ENCODE peak calls at places on chromosome 14, in six cellular contexts. One of them, this sample, is unnamed.

GRCh38 chr14:93061380-93062012 is 54.2 kb downstream of the ITPK1 start:
- DNase-seq in NCI-H2107: no peak
- DNase-seq in globus pallidus: no peak
- DNase-seq in EH: no peak
- DNase-seq in astrocyte of the hippocampus: no peak
- DNase-seq in T-helper 17 cell: no peak
- DNase-seq in this sample: no peak

GRCh38 chr14:49755378-49755777 is 12.6 kb upstream of the KLHDC2 start:
- DNase-seq in NCI-H2107: no peak
- DNase-seq in globus pallidus: no peak
- DNase-seq in EH: no peak
- DNase-seq in astrocyte of the hippocampus: no peak
- DNase-seq in T-helper 17 cell: no peak
- DNase-seq in this sample: no peak

GRCh38 chr14:58072288-58073071 is 79.5 kb downstream of the ARMH4 start:
- DNase-seq in NCI-H2107: peak
- DNase-seq in globus pallidus: peak
- DNase-seq in EH: peak
- DNase-seq in astrocyte of the hippocampus: peak
- DNase-seq in T-helper 17 cell: peak
- DNase-seq in this sample: peak

GRCh38 chr14:72169521-72169920 is 237.3 kb downstream of the RGS6 start:
- DNase-seq in NCI-H2107: no peak
- DNase-seq in globus pallidus: no peak
- DNase-seq in EH: peak
- DNase-seq in astrocyte of the hippocampus: no peak
- DNase-seq in T-helper 17 cell: no peak
- DNase-seq in this sample: no peak

GRCh38 chr14:95157987-95158712 is 821 bp upstream of the DICER1 start:
- DNase-seq in NCI-H2107: no peak
- DNase-seq in globus pallidus: no peak
- DNase-seq in EH: no peak
- DNase-seq in astrocyte of the hippocampus: no peak
- DNase-seq in T-helper 17 cell: no peak
- DNase-seq in this sample: peak

GRCh38 chr14:39038542-39038941 is 64.5 kb downstream of the SEC23A start:
- DNase-seq in NCI-H2107: no peak
- DNase-seq in globus pallidus: no peak
- DNase-seq in EH: no peak
- DNase-seq in astrocyte of the hippocampus: no peak
- DNase-seq in T-helper 17 cell: no peak
- DNase-seq in this sample: no peak

GRCh38 chr14:96349286-96350075 is 13.7 kb downstream of the ATG2B start:
- DNase-seq in NCI-H2107: no peak
- DNase-seq in globus pallidus: no peak
- DNase-seq in EH: peak
- DNase-seq in astrocyte of the hippocampus: no peak
- DNase-seq in T-helper 17 cell: no peak
- DNase-seq in this sample: no peak

GRCh38 chr14:90491221-90491867 is 94.5 kb downstream of the CALM1 start:
- DNase-seq in NCI-H2107: no peak
- DNase-seq in globus pallidus: peak
- DNase-seq in EH: peak
- DNase-seq in astrocyte of the hippocampus: peak
- DNase-seq in T-helper 17 cell: no peak
- DNase-seq in this sample: no peak

GRCh38 chr14:31024042-31024480 is 1.4 kb upstream of the AP4S1 start:
- DNase-seq in NCI-H2107: no peak
- DNase-seq in globus pallidus: no peak
- DNase-seq in EH: no peak
- DNase-seq in astrocyte of the hippocampus: no peak
- DNase-seq in T-helper 17 cell: no peak
- DNase-seq in this sample: no peak

GRCh38 chr14:60981626-60982455 is 796 bp downstream of the SLC38A6 start:
- DNase-seq in NCI-H2107: peak
- DNase-seq in globus pallidus: peak
- DNase-seq in EH: peak
- DNase-seq in astrocyte of the hippocampus: peak
- DNase-seq in T-helper 17 cell: no peak
- DNase-seq in this sample: peak

GRCh38 chr14:69105326-69105725 is 47.6 kb downstream of the DCAF5 start:
- DNase-seq in NCI-H2107: no peak
- DNase-seq in globus pallidus: no peak
- DNase-seq in EH: peak
- DNase-seq in astrocyte of the hippocampus: peak
- DNase-seq in T-helper 17 cell: no peak
- DNase-seq in this sample: peak

GRCh38 chr14:22390824-22391461 is 198.1 kb downstream of the DAD1 start:
- DNase-seq in NCI-H2107: no peak
- DNase-seq in globus pallidus: no peak
- DNase-seq in EH: no peak
- DNase-seq in astrocyte of the hippocampus: no peak
- DNase-seq in T-helper 17 cell: no peak
- DNase-seq in this sample: peak

GRCh38 chr14:101814869-101815268 is 53.4 kb downstream of the PPP2R5C start:
- DNase-seq in NCI-H2107: no peak
- DNase-seq in globus pallidus: no peak
- DNase-seq in EH: no peak
- DNase-seq in astrocyte of the hippocampus: no peak
- DNase-seq in T-helper 17 cell: no peak
- DNase-seq in this sample: no peak

GRCh38 chr14:103597623-103598372 is 31.2 kb upstream of the KLC1 start:
- DNase-seq in NCI-H2107: peak
- DNase-seq in globus pallidus: no peak
- DNase-seq in EH: peak
- DNase-seq in astrocyte of the hippocampus: peak
- DNase-seq in T-helper 17 cell: no peak
- DNase-seq in this sample: peak

GRCh38 chr14:104383931-104384775 is 195.4 kb upstream of the C14orf180 start:
- DNase-seq in NCI-H2107: no peak
- DNase-seq in globus pallidus: no peak
- DNase-seq in EH: no peak
- DNase-seq in astrocyte of the hippocampus: no peak
- DNase-seq in T-helper 17 cell: peak
- DNase-seq in this sample: no peak

GRCh38 chr14:63853831-63854293 is 1.1 kb downstream of the SYNE2 start:
- DNase-seq in NCI-H2107: no peak
- DNase-seq in globus pallidus: peak
- DNase-seq in EH: peak
- DNase-seq in astrocyte of the hippocampus: peak
- DNase-seq in T-helper 17 cell: peak
- DNase-seq in this sample: peak

GRCh38 chr14:97058071-97058470 is 260.9 kb downstream of the VRK1 start:
- DNase-seq in NCI-H2107: no peak
- DNase-seq in globus pallidus: no peak
- DNase-seq in EH: no peak
- DNase-seq in astrocyte of the hippocampus: no peak
- DNase-seq in T-helper 17 cell: no peak
- DNase-seq in this sample: no peak

GRCh38 chr14:105710119-105711057 is 184.0 kb downstream of the TMEM121 start:
- DNase-seq in NCI-H2107: no peak
- DNase-seq in globus pallidus: no peak
- DNase-seq in EH: no peak
- DNase-seq in astrocyte of the hippocampus: no peak
- DNase-seq in T-helper 17 cell: no peak
- DNase-seq in this sample: no peak

GRCh38 chr14:22319526-22320352 is 269.3 kb downstream of the DAD1 start:
- DNase-seq in NCI-H2107: no peak
- DNase-seq in globus pallidus: peak
- DNase-seq in EH: peak
- DNase-seq in astrocyte of the hippocampus: peak
- DNase-seq in T-helper 17 cell: no peak
- DNase-seq in this sample: peak

GRCh38 chr14:104286086-104286485 is 147.7 kb downstream of the KIF26A start:
- DNase-seq in NCI-H2107: no peak
- DNase-seq in globus pallidus: no peak
- DNase-seq in EH: no peak
- DNase-seq in astrocyte of the hippocampus: no peak
- DNase-seq in T-helper 17 cell: no peak
- DNase-seq in this sample: no peak

GRCh38 chr14:22570132-22570949 is 18.7 kb downstream of the DAD1 start:
- DNase-seq in NCI-H2107: peak
- DNase-seq in globus pallidus: peak
- DNase-seq in EH: peak
- DNase-seq in astrocyte of the hippocampus: peak
- DNase-seq in T-helper 17 cell: peak
- DNase-seq in this sample: peak

GRCh38 chr14:72892103-72892878 is 1.6 kb downstream of the DPF3 start:
- DNase-seq in NCI-H2107: no peak
- DNase-seq in globus pallidus: peak
- DNase-seq in EH: peak
- DNase-seq in astrocyte of the hippocampus: peak
- DNase-seq in T-helper 17 cell: no peak
- DNase-seq in this sample: peak

GRCh38 chr14:23829736-23830474 is 123.7 kb upstream of the DHRS4 start:
- DNase-seq in NCI-H2107: no peak
- DNase-seq in globus pallidus: no peak
- DNase-seq in EH: peak
- DNase-seq in astrocyte of the hippocampus: peak
- DNase-seq in T-helper 17 cell: no peak
- DNase-seq in this sample: peak

GRCh38 chr14:105093426-105094192 is 28.4 kb upstream of the GPR132 start:
- DNase-seq in NCI-H2107: peak
- DNase-seq in globus pallidus: no peak
- DNase-seq in EH: peak
- DNase-seq in astrocyte of the hippocampus: peak
- DNase-seq in T-helper 17 cell: no peak
- DNase-seq in this sample: peak